ENCODE peak calls at places on chromosome 20, in nine cellular contexts. A, J, L, B, U, K, E, H and Y are unnamed samples.

GRCh38 chr20:56247954-56248782 is at the start of gene MC3R:
- DNase-seq in A (peak; percentile 52), J (peak; percentile 35), L (peak; percentile 79), B (peak; percentile 78), U (peak; percentile 40), K (peak; percentile 30), E (peak; percentile 71), H (peak; percentile 67), Y (peak; percentile 75)

GRCh38 chr20:17742426-17743130 is 42.8 kb downstream of the BANF2 start:
- DNase-seq in A (no peak), J (no peak), L (no peak), B (no peak), U (no peak), K (no peak), E (no peak), H (no peak), Y (no peak)

GRCh38 chr20:34564810-34565209 is 6.3 kb downstream of the MAP1LC3A start:
- DNase-seq in A (no peak), J (no peak), L (no peak), B (no peak), U (no peak), K (no peak), E (no peak), H (no peak), Y (no peak)

GRCh38 chr20:3927486-3928291 is 38.5 kb downstream of the PANK2 start:
- DNase-seq in A (no peak), J (no peak), L (no peak), B (peak; percentile 19), U (peak; percentile 33), K (peak; percentile 64), E (peak; percentile 69), H (no peak), Y (peak; percentile 18)

GRCh38 chr20:8996817-8997512 is 71.9 kb upstream of the PLCB4 start:
- DNase-seq in A (no peak), J (no peak), L (no peak), B (no peak), U (no peak), K (peak; percentile 45), E (no peak), H (no peak), Y (peak; percentile 35)

GRCh38 chr20:21179796-21180195 is 53.9 kb downstream of the KIZ start:
- DNase-seq in A (no peak), J (no peak), L (no peak), B (no peak), U (no peak), K (no peak), E (peak; percentile 82), H (no peak), Y (no peak)

GRCh38 chr20:7362601-7363000 is 577.7 kb downstream of the HAO1 start:
- DNase-seq in A (no peak), J (no peak), L (no peak), B (no peak), U (no peak), K (no peak), E (no peak), H (peak; percentile 63), Y (no peak)

GRCh38 chr20:9015984-9016324 is 52.9 kb upstream of the PLCB4 start:
- DNase-seq in A (no peak), J (no peak), L (peak; percentile 63), B (no peak), U (no peak), K (peak; percentile 70), E (peak; percentile 56), H (peak; percentile 12), Y (peak; percentile 56)

GRCh38 chr20:24772667-24773066 is 176.4 kb upstream of the CST7 start:
- DNase-seq in A (no peak), J (no peak), L (no peak), B (no peak), U (no peak), K (no peak), E (no peak), H (no peak), Y (no peak)

GRCh38 chr20:24769878-24770627 is 179.0 kb upstream of the CST7 start:
- DNase-seq in A (no peak), J (no peak), L (no peak), B (no peak), U (no peak), K (no peak), E (no peak), H (no peak), Y (no peak)

GRCh38 chr20:24768977-24769675 is 179.9 kb upstream of the CST7 start:
- DNase-seq in A (peak; percentile 76), J (no peak), L (no peak), B (peak; percentile 23), U (no peak), K (no peak), E (no peak), H (no peak), Y (no peak)

GRCh38 chr20:24771651-24772061 is 177.4 kb upstream of the CST7 start:
- DNase-seq in A (no peak), J (no peak), L (peak; percentile 15), B (no peak), U (no peak), K (no peak), E (no peak), H (no peak), Y (no peak)

DNA sequence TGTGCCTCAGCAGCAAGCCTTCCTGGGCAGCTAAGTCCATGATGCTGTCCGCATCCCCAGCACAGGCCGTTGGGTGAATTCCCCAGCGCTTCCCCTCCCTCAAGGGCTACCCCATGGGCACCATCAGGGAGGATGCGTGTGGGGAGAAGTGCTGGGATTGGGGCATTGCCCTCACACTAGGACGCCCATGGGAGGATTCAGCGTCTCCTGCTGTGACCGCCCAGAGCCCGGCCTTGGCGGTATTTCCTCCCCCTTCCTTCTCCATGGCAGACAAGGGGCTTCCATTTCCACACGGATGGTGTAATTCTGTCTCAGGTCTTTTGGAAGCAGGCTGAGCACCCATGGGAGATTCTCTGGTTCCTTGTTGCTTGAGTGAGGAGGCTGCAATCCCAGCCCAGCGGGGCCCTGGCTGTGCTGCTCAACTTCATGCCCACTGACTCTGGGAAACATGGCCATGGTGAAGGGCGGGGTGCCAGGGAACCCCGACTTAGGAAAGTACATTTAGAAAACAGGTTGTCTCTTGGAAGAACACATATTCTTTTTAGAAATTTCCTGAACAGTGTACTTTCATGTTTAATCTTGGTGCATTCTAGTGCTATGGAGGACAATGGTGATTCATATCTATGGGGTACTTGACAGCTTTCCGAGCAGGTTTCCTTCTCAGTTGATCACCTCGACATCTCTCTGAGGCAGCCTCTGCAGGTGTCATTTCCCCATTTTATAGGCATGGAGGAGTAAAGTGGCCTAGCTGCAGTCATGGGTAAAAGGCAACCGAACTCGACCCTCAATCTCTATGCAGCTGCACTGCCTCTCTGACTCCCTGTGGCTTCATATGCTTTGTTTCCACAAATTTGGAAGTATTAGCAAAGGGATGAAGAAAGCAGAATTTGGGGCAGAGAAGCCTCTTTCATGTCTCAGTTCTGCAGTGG is 178.2 kb upstream of the CST7 start:
- DNase-seq in A (no peak), J (no peak), L (no peak), B (no peak), U (no peak), K (no peak), E (no peak), H (no peak), Y (no peak)
- TF ChIP-seq EZH2phosphoT487 in A (no peak), J (no peak), L (no peak), B (no peak), U (no peak), K (no peak), E (no peak), H (no peak), Y (no peak)

GRCh38 chr20:12847862-12848261 is 160.9 kb upstream of the SPTLC3 start:
- DNase-seq in A (no peak), J (no peak), L (peak; percentile 44), B (peak; percentile 48), U (no peak), K (peak; percentile 50), E (peak; percentile 19), H (peak; percentile 27), Y (peak; percentile 21)
- H2AFZ ChIP-seq in A (no peak overlapping the region), J (no peak overlapping the region), L (no peak overlapping the region), B (no peak overlapping the region), U (no peak overlapping the region), K (no peak overlapping the region), E (no peak overlapping the region), H (no peak overlapping the region), Y (no peak overlapping the region)

DNA sequence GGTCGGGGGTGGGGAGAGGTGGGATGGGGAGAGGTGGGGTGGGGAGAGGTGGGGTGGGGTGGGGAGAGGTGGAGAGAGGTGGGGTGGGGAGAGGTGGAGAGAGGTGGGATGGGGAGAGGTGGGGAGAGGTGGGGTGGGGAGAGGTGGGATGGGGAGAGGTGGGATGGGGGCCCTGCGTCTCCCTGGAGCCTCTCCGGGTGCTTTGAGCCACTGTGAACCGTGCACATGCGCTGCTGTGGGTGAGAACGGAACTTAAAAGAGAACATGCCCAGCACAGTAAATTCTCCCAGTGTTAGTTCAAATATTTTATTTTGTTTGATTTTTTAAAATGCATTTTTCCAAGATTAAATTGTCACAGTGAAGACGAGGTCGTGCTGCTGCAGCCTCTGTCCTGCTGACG is 16.7 kb downstream of the SS18L1 start:
- DNase-seq in A (no peak), J (no peak), L (no peak), B (no peak), U (no peak), K (no peak), E (no peak), H (no peak), Y (no peak)
- TF ChIP-seq EZH2phosphoT487 in A (no peak), J (no peak), L (no peak), B (no peak), U (no peak), K (no peak), E (no peak), H (no peak), Y (no peak)

GRCh38 chr20:653110-653589 is at the start of gene SRXN1:
- DNase-seq in A (peak; percentile 97), J (peak; percentile 81), L (peak; percentile 94), B (peak; percentile 96), U (peak; percentile 95), K (peak; percentile 93), E (peak; percentile 99), H (peak; percentile 93), Y (peak; percentile 96)

GRCh38 chr20:654427-654770 is 1.4 kb upstream of the SRXN1 start:
- DNase-seq in A (no peak), J (no peak), L (no peak), B (no peak), U (no peak), K (no peak), E (no peak), H (no peak), Y (no peak)

GRCh38 chr20:651713-652610 is 1.0 kb downstream of the SRXN1 start:
- DNase-seq in A (no peak), J (no peak), L (peak; percentile 15), B (peak; percentile 45), U (peak; percentile 33), K (no peak), E (peak; percentile 38), H (peak; percentile 30), Y (no peak)

GRCh38 chr20:652611-653109 is 340 bp downstream of the SRXN1 start:
- DNase-seq in A (no peak), J (no peak), L (peak; percentile 31), B (no peak), U (no peak), K (no peak), E (peak; percentile 67), H (peak; percentile 36), Y (no peak)

DNA sequence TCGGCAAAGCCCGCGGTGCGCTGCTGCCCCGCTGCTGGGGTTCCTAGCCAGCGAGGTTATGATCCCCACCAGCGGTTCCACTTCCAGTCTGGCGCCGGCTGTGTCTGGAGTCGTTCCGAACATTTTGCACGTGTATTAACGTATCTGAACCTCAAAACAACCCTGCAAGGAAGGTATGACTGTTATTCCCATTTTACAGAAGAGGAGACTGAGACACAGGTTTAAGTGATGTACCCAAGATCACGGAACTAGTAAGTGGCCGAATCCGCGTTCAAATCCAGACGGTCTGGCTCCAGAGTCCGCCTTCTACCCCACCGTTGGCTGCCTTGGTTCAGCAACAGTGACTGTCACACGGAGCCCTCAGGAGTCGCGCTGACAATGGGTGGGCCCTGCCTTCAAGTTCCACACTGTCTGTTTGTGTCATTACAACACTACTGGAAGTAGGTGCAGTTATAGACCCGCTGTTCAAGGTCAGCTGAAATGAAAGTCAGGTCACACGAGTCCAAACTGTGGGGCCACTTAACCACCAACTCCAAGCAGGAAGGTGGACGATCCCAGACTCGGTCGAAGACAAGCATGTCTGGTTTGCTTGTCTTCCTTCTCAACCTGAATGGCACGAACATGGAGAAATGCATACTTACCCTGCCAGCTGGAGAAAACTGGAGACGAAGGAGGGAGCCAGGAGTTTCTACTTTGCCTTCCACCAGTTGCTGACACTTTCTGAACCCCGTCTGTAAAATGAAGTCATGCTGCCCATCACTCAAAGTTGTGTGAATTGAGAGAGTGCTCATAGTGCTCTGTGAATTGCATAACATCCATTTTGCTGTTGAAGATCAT is 808 bp upstream of the SRXN1 start:
- DNase-seq in A (no peak), J (no peak), L (no peak), B (no peak), U (no peak), K (no peak), E (peak; percentile 24), H (no peak), Y (no peak)
- H2AFZ ChIP-seq in A (peak overlapping the region; percentile 74), J (no peak overlapping the region), L (peak overlapping the region; percentile 80), B (peak overlapping the region; percentile 49), U (peak overlapping the region; percentile 80), K (peak overlapping the region; percentile 66), E (peak overlapping the region; percentile 59), H (peak overlapping the region; percentile 65), Y (peak overlapping the region; percentile 59)